ENCODE peak calls at places on chromosomes 3 and 15, in eight cellular contexts. E is HCT116, Q is ovary, Z is GM23338, R is Peyer's patch, T is DND-41, H is tibial artery, V is brain microvascular endothelial cell. G is an unnamed sample.
A peak's percentile ranks its signal among the peaks of the same experiment; 100 is the strongest.

GRCh38 chr3:64031540-64032533 is 8.5 kb upstream of the PSMD6 start:
- DNase-seq in E (no peak), Q (no peak), Z (no peak), R (no peak), T (no peak), H (no peak), V (no peak), G (no peak)

GRCh38 chr3:140091143-140091542 is 156.2 kb downstream of the CLSTN2 start:
- DNase-seq in E (no peak), Q (no peak), Z (no peak), R (no peak), T (no peak), H (no peak), V (peak; percentile 18), G (no peak)

GRCh38 chr3:71389911-71390573 is 193.5 kb downstream of the FOXP1 start:
- DNase-seq in E (no peak), Q (peak; percentile 46), Z (peak; percentile 71), R (peak; percentile 71), T (peak; percentile 72), H (no peak), V (peak; percentile 64), G (peak; percentile 59)

GRCh38 chr3:12832350-12833225 is 8.8 kb downstream of the RPL32 start:
- DNase-seq in E (no peak), Q (no peak), Z (no peak), R (no peak), T (no peak), H (no peak), V (no peak), G (no peak)

GRCh38 chr3:104273046-104273649 is 1093.6 kb upstream of the ALCAM start:
- DNase-seq in E (peak; percentile 19), Q (no peak), Z (peak; percentile 74), R (no peak), T (no peak), H (no peak), V (peak; percentile 37), G (peak; percentile 37)

GRCh38 chr3:51434746-51435323 is 43.8 kb downstream of the RBM15B start:
- DNase-seq in E (peak; percentile 38), Q (no peak), Z (peak; percentile 84), R (peak; percentile 79), T (peak; percentile 50), H (no peak), V (peak; percentile 31), G (peak; percentile 61)

GRCh38 chr15:80099246-80099645 is 39.8 kb downstream of the ZFAND6 start:
- DNase-seq in E (no peak), Q (no peak), Z (no peak), R (no peak), T (no peak), H (no peak), V (no peak), G (no peak)

GRCh38 chr3:169998668-169999131 is 32.1 kb downstream of the SEC62 start:
- DNase-seq in E (no peak), Q (no peak), Z (no peak), R (no peak), T (no peak), H (no peak), V (peak; percentile 85), G (peak; percentile 25)

GRCh38 chr15:82999426-82999825 is 12.0 kb downstream of the C15orf40 start:
- DNase-seq in E (no peak), Q (no peak), Z (no peak), R (no peak), T (no peak), H (no peak), V (no peak), G (no peak)

GRCh38 chr3:128787256-128788253 is 61.6 kb downstream of the RAB7A start:
- DNase-seq in E (peak; percentile 51), Q (no peak), Z (peak; percentile 82), R (peak; percentile 56), T (peak; percentile 35), H (no peak), V (peak; percentile 69), G (peak; percentile 31)

GRCh38 chr3:106345353-106346027 is 476.7 kb upstream of the CBLB start:
- DNase-seq in E (no peak), Q (no peak), Z (no peak), R (no peak), T (no peak), H (no peak), V (peak; percentile 84), G (no peak)

GRCh38 chr3:36058404-36059035 is 321.8 kb upstream of the STAC start:
- DNase-seq in E (no peak), Q (no peak), Z (no peak), R (no peak), T (no peak), H (no peak), V (no peak), G (no peak)

GRCh38 chr3:66490214-66490613 is 10.6 kb downstream of the LRIG1 start:
- DNase-seq in E (no peak), Q (no peak), Z (no peak), R (peak; percentile 69), T (peak; percentile 74), H (no peak), V (no peak), G (peak; percentile 83)

GRCh38 chr3:36542186-36542585 is 161.9 kb downstream of the STAC start:
- DNase-seq in E (no peak), Q (no peak), Z (no peak), R (no peak), T (no peak), H (no peak), V (peak; percentile 29), G (no peak)

GRCh38 chr3:8741581-8742355 is 8.2 kb downstream of the CAV3 start:
- DNase-seq in E (peak; percentile 42), Q (peak; percentile 56), Z (peak; percentile 85), R (no peak), T (no peak), H (no peak), V (peak; percentile 74), G (no peak)

GRCh38 chr3:169604568-169604967 is 58.9 kb downstream of the MECOM start:
- DNase-seq in E (peak; percentile 6), Q (no peak), Z (peak; percentile 44), R (no peak), T (no peak), H (no peak), V (no peak), G (peak; percentile 9)

GRCh38 chr15:76340802-76341365 is 4.3 kb downstream of the ISL2 start:
- DNase-seq in E (no peak), Q (no peak), Z (peak; percentile 78), R (peak; percentile 66), T (no peak), H (no peak), V (no peak), G (no peak)

GRCh38 chr15:100373037-100373896 is 31.5 kb upstream of the ADAMTS17 start:
- DNase-seq in E (no peak), Q (peak; percentile 21), Z (no peak), R (no peak), T (no peak), H (no peak), V (no peak), G (no peak)
- H3K4me3 ChIP-seq in E (no peak overlapping the region), Q (peak overlapping the region; percentile 52), Z (peak overlapping the region; percentile 83), R (peak overlapping the region; percentile 30), T (no peak overlapping the region), H (peak overlapping the region; percentile 45), V (no peak overlapping the region), G (no peak overlapping the region)

DNA sequence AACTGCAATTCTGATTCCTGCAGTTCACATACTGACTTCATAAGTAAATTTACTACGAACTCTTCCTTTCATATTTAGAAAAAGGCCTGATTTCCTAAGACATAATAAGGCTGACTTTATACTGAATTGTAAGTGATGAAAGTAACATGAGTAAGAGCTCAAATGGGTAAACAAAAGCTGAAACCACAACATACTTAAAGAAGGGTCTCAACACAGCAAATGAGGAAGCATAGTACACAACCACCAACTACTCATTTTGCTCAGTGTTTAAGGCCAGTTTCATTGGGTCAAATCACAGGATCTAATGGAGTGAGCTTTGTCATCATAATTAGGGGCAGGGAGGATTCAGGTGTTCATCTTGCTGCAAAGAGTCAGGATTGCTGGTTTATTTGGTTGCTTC is 81.4 kb downstream of the SETD2 start:
- DNase-seq in E (no peak), Q (no peak), Z (no peak), R (no peak), T (no peak), H (no peak), V (no peak), G (no peak)
- H3K36me3 ChIP-seq in E (peaks cover 18% of the 10 kb centered on the region), Q (no peaks in the 10 kb centered on the region), Z (peaks cover 15% of the 10 kb centered on the region), R (no peaks in the 10 kb centered on the region), T (peaks cover 96% of the 10 kb centered on the region), H (peaks cover 67% of the 10 kb centered on the region), V (peaks cover 19% of the 10 kb centered on the region), G (peaks cover 96% of the 10 kb centered on the region)

DNA sequence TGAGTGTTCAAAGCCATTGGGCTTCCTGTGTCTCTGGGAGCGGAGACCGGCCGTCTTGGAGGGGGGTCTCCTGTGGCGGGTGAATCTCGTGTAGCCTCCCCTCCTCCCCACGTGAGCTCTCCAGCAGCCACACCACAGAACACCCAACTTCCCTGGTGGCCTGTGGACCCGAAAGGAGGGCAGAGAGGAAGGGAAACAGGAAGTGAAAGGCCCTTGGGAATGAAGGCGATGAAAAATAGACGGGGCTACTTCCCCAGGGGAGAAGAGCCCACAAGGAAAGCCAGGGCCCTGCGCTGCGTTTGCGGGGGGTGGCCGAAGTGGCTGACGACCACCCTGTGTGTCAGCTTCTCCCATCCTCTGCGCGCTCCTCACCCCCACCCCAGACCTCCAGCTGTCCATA is 5.4 kb downstream of the ANKRD63 start:
- DNase-seq in E (no peak), Q (no peak), Z (no peak), R (no peak), T (peak; percentile 22), H (no peak), V (no peak), G (peak; percentile 20)
- H3K4me3 ChIP-seq in E (no peak overlapping the region), Q (no peak overlapping the region), Z (no peak overlapping the region), R (no peak overlapping the region), T (no peak overlapping the region), H (no peak overlapping the region), V (peak overlapping the region; percentile 3), G (no peak overlapping the region)

GRCh38 chr15:74752486-74753395 is 4.1 kb downstream of the CYP1A2 start:
- DNase-seq in E (no peak), Q (no peak), Z (no peak), R (no peak), T (no peak), H (no peak), V (peak; percentile 18), G (no peak)

GRCh38 chr15:74752011-74752410 is 3.4 kb downstream of the CYP1A2 start:
- DNase-seq in E (no peak), Q (no peak), Z (no peak), R (no peak), T (no peak), H (no peak), V (no peak), G (no peak)

GRCh38 chr15:74748322-74748946 is at the start of gene CYP1A2:
- DNase-seq in E (no peak), Q (no peak), Z (no peak), R (no peak), T (no peak), H (no peak), V (no peak), G (no peak)

GRCh38 chr15:74750759-74751158 is 2.1 kb downstream of the CYP1A2 start:
- DNase-seq in E (no peak), Q (no peak), Z (no peak), R (no peak), T (no peak), H (no peak), V (no peak), G (no peak)

GRCh38 chr15:74749832-74750231 is 1.2 kb downstream of the CYP1A2 start:
- DNase-seq in E (no peak), Q (no peak), Z (no peak), R (no peak), T (no peak), H (no peak), V (no peak), G (no peak)
- H3K36me3 ChIP-seq in E (no peaks in the 10 kb centered on the region), Q (no peaks in the 10 kb centered on the region), Z (no peaks in the 10 kb centered on the region), R (no peaks in the 10 kb centered on the region), T (no peaks in the 10 kb centered on the region), H (no peaks in the 10 kb centered on the region), V (no peaks in the 10 kb centered on the region), G (no peaks in the 10 kb centered on the region)

GRCh38 chr3:156682491-156682890 is 8.1 kb downstream of the TIPARP start:
- DNase-seq in E (no peak), Q (no peak), Z (no peak), R (no peak), T (no peak), H (no peak), V (no peak), G (no peak)
- H3K4me3 ChIP-seq in E (no peak overlapping the region), Q (no peak overlapping the region), Z (no peak overlapping the region), R (no peak overlapping the region), T (no peak overlapping the region), H (peak overlapping the region; percentile 25), V (no peak overlapping the region), G (no peak overlapping the region)

G was measured in OCI-LY7.